ENCODE peak calls at places on chromosomes 16 and 17, in four cellular contexts. L is kidney epithelial cell, U is endothelial cell, F is nephron progenitor cell. E is an unnamed sample.

GRCh38 chr16:21283521-21284289 is 5.6 kb upstream of the CRYM start:
- DNase-seq in F (peak), U (peak), L (no peak), E (peak)

GRCh38 chr17:68048996-68049395 is 13.5 kb downstream of the KPNA2 start:
- DNase-seq in L (no peak), U (no peak), F (no peak), E (no peak)

GRCh38 chr17:64128787-64129514 is 993 bp downstream of the ERN1 start:
- DNase-seq in F (no peak), U (no peak), L (no peak), E (peak)

GRCh38 chr17:38671939-38672720 is 2.6 kb downstream of the EPOP start:
- DNase-seq in U (no peak), F (no peak), L (no peak), E (no peak)

GRCh38 chr17:71633391-71633849 is 487.4 kb upstream of the SOX9 start:
- DNase-seq in U (no peak), L (peak), F (no peak), E (peak)

GRCh38 chr16:2468725-2469398 is 2.2 kb upstream of the NTN3 start:
- DNase-seq in F (peak), L (no peak), U (no peak), E (no peak)

GRCh38 chr16:20675488-20676267 is 21.8 kb downstream of the ACSM1 start:
- DNase-seq in L (peak), F (no peak), U (no peak), E (peak)

GRCh38 chr17:69819316-69820087 is 255.5 kb upstream of the KCNJ16 start:
- DNase-seq in U (no peak), L (no peak), F (no peak), E (peak)

GRCh38 chr17:67481808-67482207 is 104.7 kb downstream of the PITPNC1 start:
- DNase-seq in F (no peak), U (no peak), L (no peak), E (no peak)

GRCh38 chr16:46857261-46857962 is 26.4 kb upstream of the C16orf87 start:
- DNase-seq in U (no peak), F (peak), L (peak), E (peak)

GRCh38 chr17:81418710-81419332 is 23.6 kb downstream of the BAHCC1 start:
- DNase-seq in F (no peak), L (no peak), U (no peak), E (peak)

GRCh38 chr16:3161235-3162018 is 26.6 kb upstream of the OR1F1 start:
- DNase-seq in U (no peak), L (no peak), F (no peak), E (peak)

GRCh38 chr16:24999856-25000447 is 15.2 kb downstream of the ARHGAP17 start:
- DNase-seq in U (no peak), F (no peak), L (no peak), E (peak)

GRCh38 chr17:76700627-76701470 is 9.9 kb downstream of the MXRA7 start:
- DNase-seq in F (peak), L (no peak), U (no peak), E (no peak)

GRCh38 chr16:6265956-6266355 is 1066.7 kb upstream of the RBFOX1 start:
- DNase-seq in U (no peak), F (no peak), L (no peak), E (no peak)

GRCh38 chr17:81576621-81577277 is 24.6 kb upstream of the FAAP100 start:
- DNase-seq in L (no peak), U (no peak), F (no peak), E (peak)

GRCh38 chr17:73430848-73431247 is 119.0 kb upstream of the CDC42EP4 start:
- DNase-seq in L (no peak), F (no peak), U (no peak), E (no peak)

GRCh38 chr16:52976539-52977167 is 76.0 kb downstream of the CHD9NB start:
- DNase-seq in F (no peak), L (no peak), U (no peak), E (peak)

GRCh38 chr17:38861399-38861843 is 7.9 kb upstream of the RPL23 start:
- DNase-seq in U (no peak), F (no peak), L (no peak), E (peak)

GRCh38 chr16:2178321-2179106 is 17.9 kb downstream of the CASKIN1 start:
- DNase-seq in L (no peak), F (peak), U (peak), E (no peak)

GRCh38 chr17:33046361-33047255 is 55.0 kb downstream of the SPACA3 start:
- DNase-seq in L (no peak), U (no peak), F (no peak), E (no peak)

GRCh38 chr17:53032861-53033271 is 789.9 kb upstream of the KIF2B start:
- DNase-seq in L (peak), U (peak), F (peak), E (peak)

GRCh38 chr17:28758411-28759121 is 14.8 kb downstream of the TRAF4 start:
- DNase-seq in L (no peak), F (no peak), U (no peak), E (no peak)

GRCh38 chr16:2015117-2015946 is 4.3 kb upstream of the NPW start:
- DNase-seq in U (no peak), F (no peak), L (no peak), E (no peak)

GRCh38 chr17:76820523-76820922 is 47.7 kb upstream of the MGAT5B start:
- DNase-seq in L (no peak), U (no peak), F (no peak), E (no peak)

GRCh38 chr16:57388359-57389086 is 16.0 kb upstream of the CCL17 start:
- DNase-seq in U (no peak), F (no peak), L (no peak), E (peak)

GRCh38 chr16:25785361-25785760 is 93.6 kb downstream of the HS3ST4 start:
- DNase-seq in U (no peak), F (no peak), L (no peak), E (no peak)

GRCh38 chr17:19335951-19336631 is 26.4 kb downstream of the B9D1 start:
- DNase-seq in L (no peak), F (no peak), U (no peak), E (no peak)

GRCh38 chr16:22098538-22099255 is 6.4 kb downstream of the VWA3A start:
- DNase-seq in L (no peak), U (no peak), F (peak), E (peak)

GRCh38 chr17:82605939-82606600 is 42.2 kb downstream of the WDR45B start:
- DNase-seq in U (no peak), F (no peak), L (no peak), E (no peak)

GRCh38 chr17:8005951-8006730 is 3.7 kb downstream of the GUCY2D start:
- DNase-seq in F (no peak), L (no peak), U (no peak), E (no peak)

GRCh38 chr17:10295728-10296343 is 77.0 kb downstream of the MYH13 start:
- DNase-seq in F (peak), L (peak), U (peak), E (peak)

GRCh38 chr16:14640538-14640937 is 7.8 kb downstream of the BFAR start:
- DNase-seq in L (no peak), F (no peak), U (no peak), E (peak)

GRCh38 chr17:47875011-47875471 is 21.0 kb upstream of the SP2 start:
- DNase-seq in L (no peak), F (no peak), U (no peak), E (no peak)

GRCh38 chr16:2148714-2149629 is 547 bp downstream of the RAB26 start:
- DNase-seq in U (no peak), L (no peak), F (no peak), E (peak)

GRCh38 chr17:3964203-3965122 is at the start of gene ATP2A3:
- DNase-seq in U (peak), F (no peak), L (no peak), E (no peak)

GRCh38 chr17:2207815-2208515 is 95.6 kb downstream of the SMG6 start:
- DNase-seq in F (peak), U (no peak), L (no peak), E (no peak)

E was measured in kidney tubule cell.